ENCODE peak calls at places on chromosome 10, in seven cellular contexts. L is thoracic aorta, U is dorsolateral prefrontal cortex, I is lower leg skin, J is progenitor cell of endocrine pancreas, O is bronchial epithelial cell, W is astrocyte. P is an unnamed sample.
A peak's percentile ranks its signal among the peaks of the same experiment; 100 is the strongest.

GRCh38 chr10:99530108-99531025 is 2.4 kb upstream of the NKX2-3 start:
- DNase-seq in I (no peak), O (no peak), J (no peak), L (no peak), W (no peak), U (no peak), P (no peak)

GRCh38 chr10:124742418-124743187 is 1.6 kb downstream of the FAM53B start:
- DNase-seq in O (peak; percentile 52), I (no peak), U (no peak), L (no peak), W (no peak), J (no peak), P (no peak)

GRCh38 chr10:60816624-60817023 is 38.3 kb downstream of the CDK1 start:
- DNase-seq in O (peak; percentile 69), I (peak; percentile 63), W (peak; percentile 69), U (no peak), L (no peak), J (no peak), P (peak; percentile 43)

GRCh38 chr10:124629410-124629809 is 114.8 kb downstream of the FAM53B start:
- DNase-seq in U (peak; percentile 74), I (no peak), O (no peak), W (no peak), L (no peak), J (no peak), P (no peak)

GRCh38 chr10:131776496-131776895 is 124.3 kb upstream of the PPP2R2D start:
- DNase-seq in L (no peak), J (no peak), U (no peak), W (no peak), O (no peak), I (no peak), P (no peak)

GRCh38 chr10:113221756-113222168 is 271.7 kb downstream of the TCF7L2 start:
- DNase-seq in L (no peak), W (peak; percentile 41), O (peak; percentile 18), U (no peak), I (no peak), J (no peak), P (no peak)

GRCh38 chr10:24393206-24393605 is 184.3 kb downstream of the KIAA1217 start:
- DNase-seq in O (no peak), U (no peak), I (no peak), J (no peak), W (no peak), L (no peak), P (no peak)

GRCh38 chr10:124032982-124033886 is 60.2 kb downstream of the CHST15 start:
- DNase-seq in L (no peak), I (no peak), J (no peak), O (peak; percentile 46), U (no peak), W (peak; percentile 94), P (no peak)

GRCh38 chr10:96370575-96371157 is 11.9 kb upstream of the OPALIN start:
- DNase-seq in W (no peak), O (peak; percentile 35), L (no peak), U (peak; percentile 65), I (no peak), J (peak; percentile 34), P (peak; percentile 72)

GRCh38 chr10:77578583-77579227 is 58.9 kb downstream of the KCNMA1 start:
- DNase-seq in I (no peak), L (no peak), U (no peak), W (peak; percentile 37), O (peak; percentile 83), J (no peak), P (no peak)

GRCh38 chr10:14618669-14619068 is 156.0 kb downstream of the FAM107B start:
- DNase-seq in W (no peak), O (no peak), L (no peak), U (no peak), J (no peak), I (no peak), P (no peak)

GRCh38 chr10:78223088-78223487 is 189.4 kb downstream of the RPS24 start:
- DNase-seq in J (no peak), W (no peak), U (no peak), O (no peak), I (no peak), L (no peak), P (no peak)

GRCh38 chr10:5443429-5443828 is 31.1 kb downstream of the NET1 start:
- DNase-seq in O (no peak), L (no peak), U (no peak), J (no peak), W (no peak), I (no peak), P (no peak)

GRCh38 chr10:129307141-129307540 is 159.9 kb upstream of the MGMT start:
- DNase-seq in O (no peak), J (no peak), L (no peak), I (no peak), U (no peak), W (no peak), P (no peak)

GRCh38 chr10:108911814-108912541 is 1011.3 kb downstream of the XPNPEP1 start:
- DNase-seq in W (peak; percentile 64), L (no peak), O (peak; percentile 29), I (peak; percentile 37), U (peak; percentile 69), J (peak; percentile 71), P (no peak)

GRCh38 chr10:62853710-62854109 is 37.5 kb upstream of the EGR2 start:
- DNase-seq in W (no peak), L (no peak), J (no peak), I (no peak), O (no peak), U (no peak), P (no peak)

GRCh38 chr10:68878463-68878862 is 22.7 kb upstream of the DDX50 start:
- DNase-seq in O (no peak), L (no peak), J (no peak), U (no peak), I (no peak), W (no peak), P (no peak)

GRCh38 chr10:23918839-23919238 is 290.1 kb upstream of the KIAA1217 start:
- DNase-seq in W (no peak), L (no peak), I (no peak), O (peak; percentile 86), U (no peak), J (no peak), P (no peak)

GRCh38 chr10:46286991-46287693 is at the start of gene ANTXRL:
- DNase-seq in L (no peak), J (no peak), I (no peak), U (peak; percentile 17), W (no peak), O (no peak), P (no peak)

GRCh38 chr10:74189999-74190421 is 39.0 kb downstream of the ADK start:
- DNase-seq in U (no peak), L (no peak), O (peak; percentile 99), I (no peak), W (peak; percentile 90), J (no peak), P (no peak)

GRCh38 chr10:33334170-33334838 is at the start of gene NRP1:
- DNase-seq in L (no peak), J (no peak), U (peak; percentile 34), I (peak; percentile 38), O (no peak), W (no peak), P (peak; percentile 24)

GRCh38 chr10:17607603-17608332 is 9.4 kb downstream of the HACD1 start:
- DNase-seq in J (no peak), O (peak; percentile 65), W (peak; percentile 31), I (no peak), L (no peak), U (no peak), P (no peak)

GRCh38 chr10:18100664-18101063 is 39.6 kb upstream of the CACNB2 start:
- DNase-seq in U (no peak), L (no peak), J (no peak), W (no peak), I (no peak), O (no peak), P (no peak)

DNA sequence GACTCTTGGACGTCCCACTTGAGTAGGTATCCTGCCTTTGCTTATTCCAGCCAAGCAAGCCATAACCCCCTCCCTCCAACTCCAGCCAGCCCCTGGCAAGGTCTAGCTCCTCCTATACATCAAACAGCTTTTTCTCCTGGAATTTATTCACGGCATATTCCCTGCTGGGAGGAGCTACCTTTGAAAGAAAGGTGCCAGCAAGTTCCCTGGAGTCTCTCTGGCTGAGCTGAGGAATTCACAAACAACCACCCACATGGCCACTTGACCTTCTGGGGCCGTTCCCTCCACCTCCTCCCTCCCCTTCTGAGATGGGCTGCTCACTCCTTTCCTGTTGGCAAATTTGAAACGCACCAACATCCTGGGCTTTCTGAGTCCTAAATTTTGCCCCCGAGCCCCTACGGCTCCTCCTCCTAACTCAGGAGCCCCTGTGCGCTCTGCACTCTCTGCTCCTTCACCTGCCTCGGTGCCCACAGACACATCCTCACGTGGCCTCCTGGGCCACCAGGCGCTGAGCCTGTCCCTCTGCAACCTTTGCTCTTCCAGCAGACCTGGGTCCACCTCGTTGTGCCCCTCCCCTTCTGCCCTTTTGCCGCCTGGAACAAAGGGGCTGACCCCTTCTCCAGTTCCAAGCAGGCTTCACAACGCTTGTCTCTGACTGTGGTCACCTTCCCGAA is 48.0 kb downstream of the HSPA12A start:
- DNase-seq in I (no peak), U (no peak), O (no peak), W (no peak), J (no peak), L (no peak), P (no peak)
- TF ChIP-seq CTCF in I (no peak), U (no peak), O (no peak), W (no peak), J (no peak), L (no peak), P (no peak)

GRCh38 chr10:59684006-59684405 is 25.6 kb downstream of the SLC16A9 start:
- DNase-seq in I (no peak), U (no peak), W (no peak), O (no peak), J (no peak), L (no peak), P (no peak)

GRCh38 chr10:59682986-59683937 is 26.4 kb downstream of the SLC16A9 start:
- DNase-seq in U (no peak), J (no peak), I (no peak), L (no peak), O (peak; percentile 61), W (peak; percentile 12), P (no peak)

GRCh38 chr10:59677253-59677831 is 32.3 kb downstream of the SLC16A9 start:
- DNase-seq in U (no peak), J (no peak), I (no peak), W (no peak), L (no peak), O (no peak), P (no peak)

GRCh38 chr10:59678884-59679301 is 30.8 kb downstream of the SLC16A9 start:
- DNase-seq in U (no peak), W (peak; percentile 80), I (no peak), J (no peak), O (peak; percentile 93), L (no peak), P (no peak)

GRCh38 chr10:59680199-59680598 is 29.5 kb downstream of the SLC16A9 start:
- DNase-seq in I (no peak), L (no peak), O (no peak), W (no peak), J (no peak), U (no peak), P (no peak)
- TF ChIP-seq CTCF in I (no peak), L (no peak), O (no peak), W (no peak), J (no peak), U (no peak), P (no peak)

GRCh38 chr10:63887026-63887589 is 365.9 kb downstream of the REEP3 start:
- DNase-seq in U (no peak), L (no peak), I (no peak), O (no peak), J (no peak), W (no peak), P (no peak)
- TF ChIP-seq CTCF in U (no peak), L (no peak), I (no peak), O (no peak), J (peak; percentile 20), W (no peak), P (peak; percentile 17)

GRCh38 chr10:54940418-54940817 is 139.4 kb upstream of the PCDH15 start:
- DNase-seq in U (no peak), O (no peak), I (no peak), W (no peak), J (no peak), L (no peak), P (no peak)
- TF ChIP-seq CTCF in U (no peak), O (no peak), I (no peak), W (no peak), J (no peak), L (no peak), P (peak; percentile 19)

P was measured in D721Med.